ENCODE peak calls at places on chromosomes 11 and 22, in six cellular contexts. M, R, A, T, J and E are unnamed samples.

GRCh38 chr11:35550374-35551036 is 25.1 kb upstream of the PAMR1 start:
- DNase-seq in M (no peak), R (peak; percentile 36), A (peak; percentile 68), T (no peak), J (no peak), E (no peak)

GRCh38 chr11:103927535-103927934 is 108.9 kb upstream of the DDI1 start:
- DNase-seq in M (no peak), R (peak; percentile 43), A (no peak), T (no peak), J (no peak), E (no peak)

GRCh38 chr11:112844530-112844929 is 116.7 kb upstream of the NCAM1 start:
- DNase-seq in M (no peak), R (no peak), A (peak; percentile 4), T (peak; percentile 94), J (peak; percentile 20), E (no peak)

GRCh38 chr11:70912226-70912840 is 340.0 kb downstream of the SHANK2 start:
- DNase-seq in M (no peak), R (peak; percentile 41), A (peak; percentile 54), T (no peak), J (no peak), E (no peak)

GRCh38 chr22:24695958-24696511 is 78.5 kb downstream of the PIWIL3 start:
- DNase-seq in M (no peak), R (no peak), A (peak; percentile 15), T (no peak), J (peak; percentile 47), E (no peak)

GRCh38 chr11:9565822-9566560 is 7.5 kb upstream of the WEE1 start:
- DNase-seq in M (peak; percentile 100), R (peak; percentile 100), A (peak; percentile 100), T (no peak), J (peak; percentile 41), E (peak; percentile 46)

GRCh38 chr22:48316876-48317250 is 1510.8 kb downstream of the BRD1 start:
- DNase-seq in M (no peak), R (no peak), A (no peak), T (peak; percentile 6), J (no peak), E (no peak)

GRCh38 chr11:100671471-100671870 is 15.6 kb upstream of the ARHGAP42 start:
- DNase-seq in M (no peak), R (no peak), A (peak; percentile 62), T (no peak), J (no peak), E (no peak)

GRCh38 chr11:85698195-85698594 is 12.2 kb upstream of the CCDC89 start:
- DNase-seq in M (no peak), R (peak; percentile 8), A (no peak), T (no peak), J (no peak), E (no peak)

GRCh38 chr22:29190915-29191314 is 14.8 kb upstream of the EMID1 start:
- DNase-seq in M (no peak), R (peak; percentile 51), A (no peak), T (no peak), J (no peak), E (no peak)

GRCh38 chr22:22111267-22111751 is 128.7 kb upstream of the TOP3B start:
- DNase-seq in M (peak; percentile 46), R (peak; percentile 99), A (peak; percentile 90), T (no peak), J (no peak), E (no peak)

GRCh38 chr22:17269224-17269606 is 50.0 kb upstream of the ADA2 start:
- DNase-seq in M (no peak), R (no peak), A (no peak), T (no peak), J (peak; percentile 1), E (no peak)

GRCh38 chr11:123562829-123563228 is 91.6 kb downstream of the SCN3B start:
- DNase-seq in M (no peak), R (no peak), A (no peak), T (no peak), J (no peak), E (no peak)

GRCh38 chr11:134802116-134802515 is 390.1 kb upstream of the B3GAT1 start:
- DNase-seq in M (no peak), R (no peak), A (no peak), T (no peak), J (no peak), E (no peak)

GRCh38 chr11:67434395-67434881 is 3.0 kb downstream of the PTPRCAP start:
- DNase-seq in M (no peak), R (no peak), A (no peak), T (no peak), J (no peak), E (no peak)

GRCh38 chr11:123159146-123159857 is 35.7 kb downstream of the CLMP start:
- DNase-seq in M (no peak), R (peak; percentile 92), A (peak; percentile 34), T (no peak), J (no peak), E (no peak)

GRCh38 chr22:40653361-40653760 is 16.8 kb upstream of the MRTFA start:
- DNase-seq in M (no peak), R (no peak), A (no peak), T (no peak), J (no peak), E (no peak)

GRCh38 chr22:40651563-40652501 is 15.3 kb upstream of the MRTFA start:
- DNase-seq in M (peak; percentile 98), R (peak; percentile 100), A (peak; percentile 100), T (peak; percentile 98), J (peak; percentile 96), E (peak; percentile 92)

GRCh38 chr22:40651057-40651456 is 14.5 kb upstream of the MRTFA start:
- DNase-seq in M (no peak), R (no peak), A (no peak), T (no peak), J (no peak), E (no peak)

DNA sequence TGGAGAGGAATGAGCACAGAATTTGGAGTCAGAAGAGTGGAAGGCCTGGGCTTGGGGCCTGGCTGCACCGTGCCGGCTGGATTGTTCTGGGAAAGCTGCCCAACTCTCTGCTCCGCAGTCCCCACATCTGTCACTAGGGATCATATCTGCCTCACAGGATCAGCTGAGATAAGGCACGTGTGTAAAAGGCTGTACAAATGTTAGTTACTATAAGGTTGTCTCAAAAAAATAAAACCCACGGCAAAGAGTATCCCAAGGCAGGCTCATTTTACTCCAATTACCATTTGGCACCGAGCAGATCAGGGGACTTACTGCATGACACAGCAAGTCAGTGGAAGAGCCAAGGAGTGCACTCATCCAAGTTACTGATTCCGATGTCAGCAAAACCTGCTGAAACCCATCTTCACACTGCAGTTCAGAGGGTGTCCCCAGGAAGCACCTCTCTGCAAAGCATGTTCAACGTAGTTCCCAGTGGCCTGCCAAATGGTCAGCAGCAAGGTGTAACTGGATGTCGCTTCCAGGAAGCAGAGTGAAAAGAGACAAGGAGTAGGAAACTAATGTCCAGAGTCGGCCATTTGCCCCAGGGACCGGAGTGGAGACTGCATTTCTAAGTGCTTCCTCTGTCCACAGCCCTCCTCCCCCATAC is 18.1 kb upstream of the MRTFA start:
- DNase-seq in M (no peak), R (peak; percentile 71), A (peak; percentile 84), T (peak; percentile 68), J (peak; percentile 75), E (no peak)
- TF ChIP-seq CTCF in M (peak; percentile 9), R (peak; percentile 47), A (peak; percentile 33), T (peak; percentile 47), J (peak; percentile 13), E (no peak)

GRCh38 chr22:43796567-43796966 is 15.5 kb downstream of the EFCAB6 start:
- DNase-seq in M (no peak), R (peak; percentile 59), A (peak; percentile 56), T (peak; percentile 51), J (no peak), E (no peak)
- TF ChIP-seq CTCF in M (peak; percentile 61), R (peak; percentile 68), A (peak; percentile 61), T (peak; percentile 69), J (no peak), E (no peak)

DNA sequence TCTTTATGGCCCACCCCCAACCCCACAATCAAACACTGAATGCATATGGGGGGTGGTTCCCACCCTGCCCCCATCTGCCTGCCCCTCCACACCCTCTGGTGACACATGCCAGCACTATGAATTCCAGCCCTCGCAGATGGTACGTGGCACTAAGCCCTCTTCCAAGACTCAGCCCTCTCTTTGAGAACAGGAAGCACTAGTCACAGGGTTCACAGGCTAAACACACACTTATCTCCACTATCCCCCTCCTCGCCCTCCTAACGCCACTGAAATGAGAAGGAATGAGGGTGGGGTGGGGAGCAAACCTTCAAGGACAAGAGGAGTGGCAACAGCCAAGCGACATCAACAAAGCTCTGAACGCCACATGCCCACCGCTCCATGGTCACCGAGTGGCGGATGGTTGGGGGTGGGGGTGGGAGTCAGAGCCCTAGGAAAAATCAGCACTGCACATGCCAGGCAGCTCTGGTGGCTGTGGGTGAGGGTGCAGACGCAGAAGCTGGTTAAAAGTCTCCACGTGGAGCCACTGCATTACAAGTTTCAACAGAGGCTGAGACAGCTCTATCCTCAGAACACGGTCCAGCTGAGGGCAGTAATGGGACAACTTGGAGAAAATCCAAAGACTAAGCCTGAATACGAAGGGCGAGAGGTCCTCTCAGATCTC is 33.6 kb downstream of the TMEM184B start:
- DNase-seq in M (no peak), R (peak; percentile 91), A (peak; percentile 95), T (peak; percentile 79), J (no peak), E (no peak)
- TF ChIP-seq CTCF in M (peak; percentile 24), R (peak; percentile 17), A (peak; percentile 37), T (peak; percentile 60), J (no peak), E (no peak)

GRCh38 chr22:46250783-46251125 is 661 bp upstream of the CDPF1 start:
- DNase-seq in M (no peak), R (no peak), A (no peak), T (no peak), J (no peak), E (no peak)
- TF ChIP-seq CTCF in M (no peak), R (no peak), A (no peak), T (no peak), J (no peak), E (no peak)

GRCh38 chr11:27506200-27507182 is at the start of gene LIN7C:
- DNase-seq in M (peak; percentile 89), R (peak; percentile 96), A (peak; percentile 90), T (peak; percentile 96), J (peak; percentile 97), E (peak; percentile 91)
- TF ChIP-seq CTCF in M (no peak), R (no peak), A (no peak), T (peak; percentile 54), J (no peak), E (no peak)

DNA sequence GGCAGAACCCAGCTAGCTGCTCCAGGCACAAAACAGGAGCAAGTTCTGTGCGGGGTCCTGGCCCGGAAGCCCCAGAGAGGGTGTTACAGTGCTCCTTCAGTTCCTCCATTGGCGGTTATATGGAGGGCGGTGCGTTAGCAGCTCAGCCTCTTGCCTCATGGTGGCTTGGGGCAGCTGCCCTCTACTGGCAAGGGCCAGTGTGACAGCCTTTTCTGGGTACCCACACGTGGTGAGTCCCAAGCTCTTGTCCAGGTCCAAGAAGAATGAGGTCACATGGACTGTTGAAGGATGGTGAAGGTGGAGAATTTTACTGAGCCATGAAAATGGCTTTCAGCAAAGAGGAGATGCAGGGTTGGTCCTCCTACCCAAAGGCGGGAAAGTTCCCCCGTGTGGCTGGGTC is 100.5 kb downstream of the WT1 start:
- DNase-seq in M (no peak), R (peak; percentile 24), A (no peak), T (no peak), J (no peak), E (no peak)
- TF ChIP-seq CTCF in M (no peak), R (no peak), A (peak; percentile 12), T (no peak), J (no peak), E (no peak)